ENCODE peak calls at places on chromosomes 11 and 22, in eight cellular contexts. Z is endothelial cell of umbilical vein, I is spleen, O is right lobe of liver, X is testis, G is ovary, K is A549, T is HCT116. B is an unnamed sample.
A peak's percentile ranks its signal among the peaks of the same experiment; 100 is the strongest.

GRCh38 chr11:3026803-3027202 is 30.4 kb downstream of the CARS1 start:
- DNase-seq in Z (no peak), I (no peak), O (no peak), X (no peak), G (no peak), K (no peak), T (no peak), B (no peak)

GRCh38 chr22:22371031-22371541 is 126.5 kb downstream of the VPREB1 start:
- DNase-seq in Z (no peak), I (no peak), O (no peak), X (peak; percentile 73), G (peak; percentile 28), K (no peak), T (no peak), B (no peak)

GRCh38 chr11:120759046-120759445 is 247.5 kb downstream of the GRIK4 start:
- DNase-seq in Z (no peak), I (no peak), O (no peak), X (no peak), G (no peak), K (no peak), T (no peak), B (no peak)

GRCh38 chr11:92141159-92141558 is 83.5 kb upstream of the FAT3 start:
- DNase-seq in Z (no peak), I (no peak), O (no peak), X (no peak), G (no peak), K (no peak), T (no peak), B (no peak)

GRCh38 chr11:120178441-120179070 is 32.3 kb upstream of the OAF start:
- DNase-seq in Z (no peak), I (peak; percentile 37), O (no peak), X (no peak), G (no peak), K (no peak), T (no peak), B (no peak)

GRCh38 chr11:17506942-17507341 is 30.3 kb upstream of the ABCC8 start:
- DNase-seq in Z (no peak), I (no peak), O (no peak), X (no peak), G (no peak), K (no peak), T (no peak), B (no peak)

GRCh38 chr11:118634435-118635236 is 27.2 kb downstream of the PHLDB1 start:
- DNase-seq in Z (no peak), I (no peak), O (peak; percentile 85), X (peak; percentile 88), G (peak; percentile 90), K (no peak), T (no peak), B (no peak)

GRCh38 chr11:20022363-20023081 is 137.8 kb downstream of the DBX1 start:
- DNase-seq in Z (peak; percentile 90), I (no peak), O (no peak), X (no peak), G (no peak), K (peak; percentile 33), T (no peak), B (no peak)

GRCh38 chr22:23913306-23913660 is 19.1 kb downstream of the MIF start:
- DNase-seq in Z (no peak), I (no peak), O (no peak), X (no peak), G (peak; percentile 14), K (no peak), T (no peak), B (no peak)

GRCh38 chr22:41222846-41223507 is 17.8 kb downstream of the CHADL start:
- DNase-seq in Z (no peak), I (no peak), O (no peak), X (no peak), G (no peak), K (no peak), T (no peak), B (no peak)

GRCh38 chr11:130831506-130832385 is 84.5 kb downstream of the SNX19 start:
- DNase-seq in Z (no peak), I (no peak), O (no peak), X (no peak), G (no peak), K (no peak), T (no peak), B (no peak)

GRCh38 chr11:11163256-11163655 is 189.8 kb downstream of the CSNK2A3 start:
- DNase-seq in Z (no peak), I (no peak), O (no peak), X (no peak), G (no peak), K (peak; percentile 65), T (peak; percentile 10), B (peak; percentile 9)

GRCh38 chr11:123742778-123743177 is 1.3 kb upstream of the ZNF202 start:
- DNase-seq in Z (no peak), I (no peak), O (no peak), X (no peak), G (no peak), K (no peak), T (no peak), B (no peak)

GRCh38 chr11:113894421-113894996 is 10.1 kb upstream of the HTR3B start:
- DNase-seq in Z (no peak), I (no peak), O (no peak), X (peak; percentile 27), G (no peak), K (no peak), T (no peak), B (no peak)

GRCh38 chr11:33722579-33723234 is 13.5 kb downstream of the CD59 start:
- DNase-seq in Z (peak; percentile 69), I (no peak), O (no peak), X (no peak), G (no peak), K (no peak), T (no peak), B (no peak)

GRCh38 chr11:33719587-33719986 is 16.6 kb downstream of the CD59 start:
- DNase-seq in Z (no peak), I (no peak), O (no peak), X (no peak), G (no peak), K (no peak), T (no peak), B (no peak)

GRCh38 chr11:33723238-33723881 is 12.9 kb downstream of the CD59 start:
- DNase-seq in Z (peak; percentile 91), I (no peak), O (no peak), X (no peak), G (no peak), K (peak; percentile 73), T (peak; percentile 72), B (no peak)

GRCh38 chr11:33721984-33722383 is 14.2 kb downstream of the CD59 start:
- DNase-seq in Z (no peak), I (no peak), O (no peak), X (no peak), G (no peak), K (no peak), T (no peak), B (no peak)

GRCh38 chr11:33721291-33721840 is 14.9 kb downstream of the CD59 start:
- DNase-seq in Z (peak; percentile 91), I (no peak), O (no peak), X (no peak), G (no peak), K (no peak), T (no peak), B (no peak)
- TF ChIP-seq POLR2A in Z (no peak), I (no peak), O (no peak), X (no peak), G (no peak), K (no peak), T (no peak), B (no peak)

GRCh38 chr22:38484244-38484643 is 16.3 kb downstream of the KDELR3 start:
- DNase-seq in Z (no peak), I (no peak), O (no peak), X (no peak), G (no peak), K (no peak), T (no peak), B (no peak)
- TF ChIP-seq POLR2A in Z (no peak), I (no peak), O (no peak), X (no peak), G (no peak), K (no peak), T (no peak), B (no peak)

GRCh38 chr11:74208507-74208906 is 37.4 kb downstream of the PPME1 start:
- DNase-seq in Z (no peak), I (no peak), O (no peak), X (no peak), G (no peak), K (no peak), T (no peak), B (no peak)

GRCh38 chr11:74206746-74207145 is 35.7 kb downstream of the PPME1 start:
- DNase-seq in Z (no peak), I (no peak), O (no peak), X (no peak), G (no peak), K (no peak), T (no peak), B (no peak)

GRCh38 chr11:74204692-74205091 is 33.6 kb downstream of the PPME1 start:
- DNase-seq in Z (no peak), I (no peak), O (no peak), X (no peak), G (no peak), K (no peak), T (no peak), B (no peak)

DNA sequence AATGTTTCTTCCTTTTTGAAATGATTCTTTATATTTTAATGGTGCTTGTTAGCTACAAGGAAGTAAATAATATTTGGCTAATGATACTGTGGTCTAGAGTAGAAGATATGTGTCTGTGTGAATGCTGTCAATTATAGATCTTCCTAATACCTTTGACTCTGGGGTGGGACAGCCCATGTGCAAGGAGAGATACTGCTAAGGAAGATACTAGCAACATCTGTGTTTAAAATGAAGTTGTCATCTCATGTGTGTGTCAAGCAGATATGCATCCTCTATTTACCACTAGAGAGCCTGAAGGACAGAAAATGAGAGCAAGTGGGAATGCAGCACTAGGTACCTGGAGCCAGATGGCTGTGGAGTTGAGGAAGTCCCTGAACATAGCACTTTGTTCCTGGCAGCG is 34.1 kb downstream of the PPME1 start:
- DNase-seq in Z (no peak), I (no peak), O (no peak), X (no peak), G (no peak), K (no peak), T (no peak), B (no peak)
- TF ChIP-seq POLR2A in Z (no peak), I (no peak), O (no peak), X (no peak), G (no peak), K (no peak), T (no peak), B (no peak)

GRCh38 chr11:131897247-131897646 is 526.8 kb downstream of the NTM start:
- DNase-seq in Z (no peak), I (no peak), O (no peak), X (no peak), G (no peak), K (no peak), T (no peak), B (no peak)

GRCh38 chr11:131897976-131898375 is 527.6 kb downstream of the NTM start:
- DNase-seq in Z (no peak), I (no peak), O (no peak), X (no peak), G (no peak), K (no peak), T (no peak), B (no peak)

GRCh38 chr11:131895865-131896264 is 525.5 kb downstream of the NTM start:
- DNase-seq in Z (no peak), I (no peak), O (no peak), X (no peak), G (no peak), K (no peak), T (no peak), B (no peak)

GRCh38 chr11:131898872-131899400 is 528.5 kb downstream of the NTM start:
- DNase-seq in Z (no peak), I (no peak), O (no peak), X (no peak), G (no peak), K (no peak), T (no peak), B (no peak)

GRCh38 chr11:131899954-131900580 is 529.7 kb downstream of the NTM start:
- DNase-seq in Z (no peak), I (no peak), O (no peak), X (no peak), G (no peak), K (no peak), T (no peak), B (no peak)
- TF ChIP-seq POLR2A in Z (no peak), I (no peak), O (no peak), X (no peak), G (no peak), K (no peak), T (no peak), B (no peak)

B was measured in H54.